ENCODE peak calls at places on chromosomes 13 and 19, in six cellular contexts. U, T, F, J, S and K are unnamed samples.

GRCh38 chr19:41937525-41937924 is 9.3 kb upstream of the ERFL start:
- DNase-seq in U (no peak), F (no peak), J (no peak), S (no peak), T (no peak), K (no peak)

GRCh38 chr19:52735734-52736133 is 890 bp upstream of the ZNF611 start:
- DNase-seq in J (no peak), F (peak), T (no peak), U (no peak), S (no peak), K (no peak)

GRCh38 chr13:109253316-109253715 is 533.1 kb downstream of the IRS2 start:
- DNase-seq in J (no peak), T (no peak), F (no peak), U (no peak), S (no peak), K (no peak)

GRCh38 chr19:28436320-28436719 is 776.6 kb downstream of the UQCRFS1 start:
- DNase-seq in T (no peak), U (no peak), S (no peak), J (no peak), F (peak), K (no peak)

GRCh38 chr19:47227347-47228167 is 3.4 kb downstream of the BBC3 start:
- DNase-seq in U (no peak), F (peak), T (peak), J (peak), S (peak), K (peak)

GRCh38 chr19:3556978-3557460 is 367 bp downstream of the MFSD12 start:
- DNase-seq in J (peak), U (no peak), S (no peak), T (peak), F (no peak), K (peak)

GRCh38 chr19:11195681-11196080 is 1.7 kb downstream of the KANK2 start:
- DNase-seq in U (no peak), F (no peak), J (no peak), T (no peak), S (no peak), K (no peak)

GRCh38 chr19:37306383-37306963 is 64.4 kb upstream of the ZNF527 start:
- DNase-seq in T (no peak), J (no peak), U (no peak), F (no peak), S (no peak), K (no peak)

GRCh38 chr19:41771410-41771809 is 16.1 kb downstream of the CEACAM6 start:
- DNase-seq in U (no peak), S (no peak), F (no peak), T (no peak), J (no peak), K (no peak)

GRCh38 chr13:19156013-19156825 is 25.4 kb downstream of the TUBA3C start:
- DNase-seq in U (no peak), S (no peak), J (no peak), F (no peak), T (no peak), K (no peak)

GRCh38 chr13:73870970-73871935 is 263.0 kb downstream of the KLF12 start:
- DNase-seq in J (no peak), S (no peak), T (no peak), U (no peak), F (no peak), K (no peak)

GRCh38 chr13:43478178-43478577 is 308.6 kb downstream of the ENOX1 start:
- DNase-seq in F (no peak), T (no peak), S (no peak), U (no peak), J (no peak), K (no peak)

GRCh38 chr19:6779204-6779603 is 6.7 kb downstream of the VAV1 start:
- DNase-seq in S (no peak), F (no peak), J (no peak), T (no peak), U (no peak), K (no peak)

GRCh38 chr19:17989425-17990094 is 18.4 kb upstream of the ARRDC2 start:
- DNase-seq in T (no peak), U (no peak), J (no peak), S (no peak), F (no peak), K (no peak)

GRCh38 chr19:4909897-4910593 is 744 bp downstream of the UHRF1 start:
- DNase-seq in U (peak), F (peak), J (peak), S (peak), T (peak), K (peak)

GRCh38 chr19:53657778-53658177 is 26.0 kb downstream of the DPRX start:
- DNase-seq in J (no peak), U (no peak), S (no peak), F (no peak), T (no peak), K (no peak)

GRCh38 chr19:43749898-43750297 is 4.9 kb downstream of the SMG9 start:
- DNase-seq in T (no peak), U (no peak), S (no peak), J (no peak), F (no peak), K (no peak)

GRCh38 chr19:54462713-54463530 is 656 bp downstream of the LENG9 start:
- DNase-seq in J (peak), U (no peak), S (no peak), F (peak), T (peak), K (peak)